ENCODE peak calls at places on chromosome 16, in eight cellular contexts. G is lower leg skin, E is HEK293T, F is Kasumi-1, T is posterior cingulate gyrus, I is amniotic stem cell, X is naive B cell, Z is NCI-H146. J is an unnamed sample.

GRCh38 chr16:86984975-86985655 is 332.1 kb downstream of the C16orf95 start:
- DNase-seq in T (peak), G (no peak), I (no peak), Z (no peak), X (no peak), F (no peak), E (no peak), J (no peak)

GRCh38 chr16:29804020-29804419 is 2.3 kb upstream of the MAZ start:
- DNase-seq in G (no peak), Z (no peak), T (no peak), E (no peak), F (no peak), X (no peak), I (no peak), J (no peak)

GRCh38 chr16:57982345-57982744 is 11.4 kb upstream of the CNGB1 start:
- DNase-seq in X (no peak), E (no peak), T (no peak), F (no peak), I (no peak), G (no peak), Z (peak), J (no peak)

GRCh38 chr16:27724491-27724878 is 174.5 kb downstream of the KATNIP start:
- DNase-seq in G (no peak), X (no peak), E (no peak), I (no peak), Z (no peak), T (peak), F (no peak), J (no peak)

GRCh38 chr16:29820271-29820701 is at the start of gene MVP:
- DNase-seq in Z (peak), X (peak), T (peak), F (peak), G (no peak), E (no peak), I (peak), J (peak)

GRCh38 chr16:13453325-13453724 is 466.6 kb upstream of the ERCC4 start:
- DNase-seq in F (no peak), E (no peak), X (no peak), Z (peak), G (no peak), I (no peak), T (no peak), J (peak)

GRCh38 chr16:72829846-72830620 is 217.9 kb downstream of the ZFHX3 start:
- DNase-seq in G (no peak), T (peak), E (no peak), Z (no peak), F (no peak), X (no peak), I (no peak), J (no peak)

GRCh38 chr16:80527297-80527696 is 13.5 kb upstream of the DYNLRB2 start:
- DNase-seq in I (no peak), F (peak), E (peak), X (peak), T (no peak), G (no peak), Z (no peak), J (peak)

GRCh38 chr16:13995194-13995593 is 75.2 kb downstream of the ERCC4 start:
- DNase-seq in I (no peak), Z (no peak), T (no peak), X (no peak), E (no peak), F (no peak), G (peak), J (no peak)

GRCh38 chr16:88454315-88455057 is 1.4 kb downstream of the ZFPM1 start:
- DNase-seq in X (peak), Z (peak), F (no peak), T (no peak), I (no peak), G (no peak), E (peak), J (peak)

GRCh38 chr16:75252946-75253911 is 1.8 kb upstream of the BCAR1 start:
- DNase-seq in I (no peak), X (no peak), F (no peak), E (no peak), Z (no peak), G (no peak), T (peak), J (no peak)

GRCh38 chr16:69399361-69399760 is 13.6 kb upstream of the TERF2 start:
- DNase-seq in T (no peak), X (no peak), E (no peak), I (no peak), G (no peak), F (no peak), Z (no peak), J (no peak)

GRCh38 chr16:50467943-50468748 is 80.0 kb upstream of the NKD1 start:
- DNase-seq in F (no peak), G (peak), Z (peak), E (peak), I (no peak), X (no peak), T (no peak), J (peak)

GRCh38 chr16:88593489-88593888 is 23.3 kb downstream of the ZC3H18 start:
- DNase-seq in T (peak), Z (no peak), X (no peak), E (no peak), G (no peak), I (no peak), F (no peak), J (no peak)

GRCh38 chr16:873889-874288 is 73.4 kb upstream of the GNG13 start:
- DNase-seq in Z (no peak), X (no peak), G (no peak), I (no peak), F (no peak), E (no peak), T (no peak), J (no peak)

GRCh38 chr16:55146939-55147338 is 177.1 kb upstream of the IRX6 start:
- DNase-seq in Z (no peak), T (no peak), X (no peak), E (no peak), I (no peak), F (no peak), G (no peak), J (no peak)

GRCh38 chr16:80265624-80266306 is 275.0 kb upstream of the DYNLRB2 start:
- DNase-seq in I (no peak), X (no peak), G (no peak), T (no peak), F (no peak), Z (no peak), E (no peak), J (no peak)

GRCh38 chr16:47065766-47066688 is 77.7 kb downstream of the NETO2 start:
- DNase-seq in F (no peak), G (peak), I (no peak), E (no peak), X (no peak), T (no peak), Z (peak), J (no peak)

GRCh38 chr16:71637398-71637797 is 11.4 kb downstream of the MARVELD3 start:
- DNase-seq in E (peak), G (no peak), X (no peak), I (no peak), Z (no peak), T (no peak), F (no peak), J (no peak)

GRCh38 chr16:879461-879861 is 78.9 kb upstream of the GNG13 start:
- DNase-seq in E (no peak), I (no peak), T (peak), X (no peak), F (no peak), G (no peak), Z (no peak), J (no peak)

GRCh38 chr16:57815987-57816745 is 13.9 kb upstream of the KIFC3 start:
- DNase-seq in I (peak), G (peak), X (no peak), F (peak), E (no peak), T (peak), Z (no peak), J (peak)

GRCh38 chr16:68374251-68374805 is 63.5 kb downstream of the PRMT7 start:
- DNase-seq in T (peak), X (no peak), F (no peak), Z (no peak), G (no peak), I (no peak), E (no peak), J (no peak)

GRCh38 chr16:81901483-81901882 is 109.8 kb downstream of the SDR42E1 start:
- DNase-seq in F (no peak), X (no peak), T (no peak), I (no peak), E (no peak), G (no peak), Z (no peak), J (no peak)

GRCh38 chr16:56956076-56956475 is 5.7 kb upstream of the CETP start:
- DNase-seq in G (no peak), I (no peak), Z (no peak), T (no peak), F (no peak), E (no peak), X (no peak), J (no peak)

GRCh38 chr16:12255919-12256665 is 279.6 kb downstream of the SNX29 start:
- DNase-seq in T (no peak), F (no peak), I (no peak), G (no peak), E (no peak), X (no peak), Z (peak), J (peak)

GRCh38 chr16:72711823-72712222 is 336.1 kb downstream of the ZFHX3 start:
- DNase-seq in Z (no peak), T (no peak), F (no peak), G (no peak), X (no peak), E (no peak), I (no peak), J (no peak)

GRCh38 chr16:66525396-66526180 is 24.3 kb downstream of the TK2 start:
- DNase-seq in Z (no peak), F (no peak), T (peak), X (no peak), E (no peak), G (peak), I (peak), J (no peak)

GRCh38 chr16:11914210-11914758 is 1.5 kb downstream of the GSPT1 start:
- DNase-seq in E (no peak), T (no peak), Z (no peak), I (no peak), F (no peak), X (no peak), G (no peak), J (no peak)

J was measured in NCI-H345.